ENCODE peak calls at places on chromosomes 16 and 17, in eight cellular contexts. P, K, Q, W, H, D, B and S are unnamed samples.

GRCh38 chr17:57916925-57917858 is 38.0 kb downstream of the CUEDC1 start:
- DNase-seq in P (no peak), K (peak; percentile 48), Q (no peak), W (no peak), H (peak; percentile 39), D (peak; percentile 53), B (no peak), S (no peak)

GRCh38 chr16:46882940-46883307 is 1.2 kb upstream of the GPT2 start:
- DNase-seq in P (no peak), K (no peak), Q (no peak), W (no peak), H (no peak), D (no peak), B (peak; percentile 6), S (no peak)

GRCh38 chr16:50731130-50731988 is 10.5 kb upstream of the CYLD start:
- DNase-seq in P (no peak), K (no peak), Q (no peak), W (no peak), H (no peak), D (no peak), B (no peak), S (peak; percentile 18)

GRCh38 chr16:56679813-56680212 is 2.5 kb upstream of the MT1X start:
- DNase-seq in P (no peak), K (peak; percentile 65), Q (no peak), W (no peak), H (peak; percentile 70), D (no peak), B (no peak), S (peak; percentile 17)

GRCh38 chr16:7236824-7237410 is 95.7 kb upstream of the RBFOX1 start:
- DNase-seq in P (peak; percentile 18), K (no peak), Q (no peak), W (no peak), H (no peak), D (no peak), B (no peak), S (no peak)

GRCh38 chr17:21513012-21513570 is 136.9 kb downstream of the KCNJ12 start:
- DNase-seq in P (peak; percentile 94), K (peak; percentile 57), Q (peak; percentile 90), W (peak; percentile 88), H (peak; percentile 84), D (peak; percentile 68), B (peak; percentile 87), S (peak; percentile 82)

GRCh38 chr17:21239680-21240374 is 13.4 kb downstream of the NATD1 start:
- DNase-seq in P (peak; percentile 74), K (no peak), Q (peak; percentile 58), W (peak; percentile 72), H (peak; percentile 58), D (peak; percentile 32), B (no peak), S (peak; percentile 67)

GRCh38 chr16:55842369-55843104 is 9.6 kb upstream of the CES1 start:
- DNase-seq in P (peak; percentile 70), K (peak; percentile 18), Q (peak; percentile 74), W (peak; percentile 76), H (peak; percentile 51), D (peak; percentile 49), B (peak; percentile 73), S (peak; percentile 63)

GRCh38 chr16:6146874-6147425 is 1049.4 kb upstream of the EEF2KMT start:
- DNase-seq in P (no peak), K (no peak), Q (peak; percentile 47), W (peak; percentile 50), H (no peak), D (no peak), B (no peak), S (no peak)

GRCh38 chr16:11828696-11829095 is 22.6 kb downstream of the RSL1D1 start:
- DNase-seq in P (no peak), K (no peak), Q (no peak), W (no peak), H (no peak), D (no peak), B (no peak), S (no peak)

GRCh38 chr16:19127674-19128131 is 13.9 kb downstream of the ITPRIPL2 start:
- DNase-seq in P (no peak), K (no peak), Q (no peak), W (no peak), H (no peak), D (no peak), B (no peak), S (no peak)

GRCh38 chr17:76139801-76140660 is 1.0 kb downstream of the FOXJ1 start:
- DNase-seq in P (peak; percentile 74), K (no peak), Q (peak; percentile 53), W (peak; percentile 51), H (no peak), D (no peak), B (peak; percentile 11), S (peak; percentile 26)

GRCh38 chr16:88437367-88437964 is 15.6 kb upstream of the ZFPM1 start:
- DNase-seq in P (peak; percentile 95), K (peak; percentile 37), Q (peak; percentile 87), W (peak; percentile 92), H (peak; percentile 68), D (peak; percentile 27), B (peak; percentile 79), S (peak; percentile 49)

GRCh38 chr17:66494023-66494803 is 191.8 kb downstream of the PRKCA start:
- DNase-seq in P (no peak), K (peak; percentile 61), Q (no peak), W (no peak), H (peak; percentile 92), D (no peak), B (no peak), S (peak; percentile 98)

GRCh38 chr17:42937712-42938596 is 26.3 kb downstream of the AARSD1 start:
- DNase-seq in P (peak; percentile 68), K (peak; percentile 51), Q (peak; percentile 82), W (peak; percentile 89), H (peak; percentile 59), D (peak; percentile 56), B (peak; percentile 74), S (peak; percentile 80)

GRCh38 chr16:12504312-12504711 is 299.4 kb downstream of the CPPED1 start:
- DNase-seq in P (no peak), K (no peak), Q (no peak), W (no peak), H (no peak), D (no peak), B (no peak), S (no peak)

GRCh38 chr16:695355-696089 is 5.3 kb upstream of the WDR24 start:
- DNase-seq in P (no peak), K (no peak), Q (peak; percentile 60), W (peak; percentile 77), H (peak; percentile 62), D (no peak), B (no peak), S (peak; percentile 58)

DNA sequence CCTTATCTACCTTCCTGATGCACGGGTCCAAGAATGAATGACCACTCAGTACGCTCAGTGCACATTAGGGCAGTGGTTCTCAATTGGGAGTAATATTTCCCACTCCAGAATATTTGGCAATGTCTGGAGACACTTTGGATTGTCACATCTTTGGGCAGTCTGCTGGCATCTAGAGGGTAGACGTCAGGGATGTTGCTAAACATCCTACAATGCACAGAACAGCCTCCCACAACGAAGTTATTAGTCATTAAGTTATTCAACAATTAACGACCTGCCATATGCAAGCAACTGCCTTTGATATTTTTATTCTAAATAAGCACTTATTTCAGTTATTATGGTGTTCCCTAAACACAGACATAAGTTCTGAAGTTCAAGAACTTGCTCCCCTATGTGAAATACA is 669.3 kb downstream of the TOX3 start:
- DNase-seq in P (no peak), K (no peak), Q (no peak), W (no peak), H (no peak), D (no peak), B (no peak), S (peak; percentile 20)
- TF ChIP-seq EZH2phosphoT487 in P (no peak), K (no peak), Q (no peak), W (no peak), H (no peak), D (no peak), B (no peak), S (no peak)

DNA sequence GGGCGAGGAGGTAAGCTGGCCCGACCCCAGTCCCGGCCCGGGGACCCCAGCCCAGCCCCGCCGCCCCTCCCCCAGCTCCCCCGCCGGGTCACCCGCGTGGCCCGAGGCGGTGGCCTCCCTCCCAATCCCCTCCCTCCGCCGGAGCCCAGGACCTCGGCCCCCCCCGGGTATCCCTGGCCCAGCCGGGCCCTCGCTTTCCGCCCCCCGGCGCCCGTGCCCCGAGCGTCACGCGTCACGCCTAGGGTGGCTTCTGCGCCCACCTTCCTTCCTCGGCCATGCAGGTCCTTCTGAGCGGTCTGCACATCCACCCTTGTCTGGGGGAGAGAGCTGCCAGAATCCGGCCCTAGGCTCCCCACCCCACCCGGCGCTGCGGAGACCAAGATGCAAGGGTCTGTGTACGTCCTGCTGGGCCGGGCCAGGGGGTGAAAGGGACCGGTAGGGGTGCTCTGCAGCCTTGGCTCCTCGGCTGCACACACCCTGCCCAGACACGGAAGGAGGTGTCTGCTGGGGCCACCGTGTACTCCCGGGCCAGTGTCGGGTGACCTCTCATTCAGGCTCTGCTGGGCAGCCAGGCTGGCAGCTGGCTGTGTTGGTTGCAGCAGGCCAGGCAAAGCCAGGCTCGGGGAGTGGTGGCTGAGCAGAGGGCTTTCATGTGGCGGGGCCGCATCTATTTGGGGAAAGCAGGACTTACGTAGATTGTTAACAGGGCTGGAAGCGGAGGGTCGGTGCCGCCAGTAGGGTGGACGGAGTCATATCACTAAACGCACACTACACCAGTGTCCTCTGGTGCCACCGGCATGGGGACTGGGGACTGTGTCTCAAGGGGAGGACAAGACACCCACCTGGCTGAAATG is 754 bp downstream of the RAB11FIP4 start:
- DNase-seq in P (peak; percentile 79), K (no peak), Q (peak; percentile 9), W (peak; percentile 28), H (no peak), D (no peak), B (no peak), S (no peak)
- H3K27me3 ChIP-seq in P (no peaks in the 10 kb centered on the region), K (no peaks in the 10 kb centered on the region), Q (peaks cover 57% of the 10 kb centered on the region), W (peaks cover 32% of the 10 kb centered on the region), H (no peaks in the 10 kb centered on the region), D (peaks cover 19% of the 10 kb centered on the region), B (peaks cover 51% of the 10 kb centered on the region), S (peaks cover 27% of the 10 kb centered on the region)

GRCh38 chr16:67128887-67129286 is 19.1 kb downstream of the PHAF1 start:
- DNase-seq in P (no peak), K (no peak), Q (no peak), W (no peak), H (no peak), D (no peak), B (no peak), S (no peak)

GRCh38 chr16:67129422-67129821 is 19.7 kb downstream of the PHAF1 start:
- DNase-seq in P (no peak), K (no peak), Q (no peak), W (no peak), H (no peak), D (no peak), B (no peak), S (no peak)

DNA sequence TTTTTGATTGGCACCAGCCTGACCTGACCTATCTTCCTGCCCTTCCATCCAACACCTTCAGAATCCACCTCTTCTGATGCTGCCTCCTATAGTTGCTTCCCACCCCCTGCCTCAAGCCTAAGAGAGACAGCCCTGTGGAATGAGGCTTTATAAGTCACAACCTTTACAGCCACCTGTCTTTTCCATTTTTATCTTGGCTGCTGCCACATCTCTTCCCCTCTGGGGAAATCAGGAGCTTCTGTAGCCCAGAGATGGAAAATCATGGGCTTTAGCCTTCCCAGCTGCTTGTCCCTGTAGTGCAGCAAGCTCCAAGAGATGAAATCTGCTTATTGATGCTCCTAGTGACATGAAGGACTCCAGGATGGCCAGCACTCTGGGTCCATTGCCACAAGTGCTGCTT is 18.7 kb downstream of the PHAF1 start:
- DNase-seq in P (no peak), K (no peak), Q (no peak), W (no peak), H (no peak), D (no peak), B (no peak), S (no peak)
- TF ChIP-seq EZH2phosphoT487 in P (no peak), K (no peak), Q (no peak), W (no peak), H (no peak), D (no peak), B (no peak), S (no peak)

GRCh38 chr17:68197997-68198930 is 49.6 kb upstream of the AMZ2 start:
- DNase-seq in P (peak; percentile 46), K (no peak), Q (peak; percentile 16), W (peak; percentile 77), H (peak; percentile 79), D (no peak), B (peak; percentile 39), S (no peak)
- H3K27me3 ChIP-seq in P (peaks cover 66% of the 10 kb centered on the region), K (no peaks in the 10 kb centered on the region), Q (peaks cover 100% of the 10 kb centered on the region), W (peaks cover 100% of the 10 kb centered on the region), H (peaks cover 53% of the 10 kb centered on the region), D (peaks cover 59% of the 10 kb centered on the region), B (peaks cover 79% of the 10 kb centered on the region), S (peaks cover 66% of the 10 kb centered on the region)